ENCODE peak calls at places on chromosomes 11 and 22, in five cellular contexts. One of them, this sample, is unnamed.

GRCh38 chr11:26079966-26080365 is 252.0 kb upstream of the ANO3 start:
- DNase-seq in H1: no peak
- DNase-seq in SK-N-SH: no peak
- DNase-seq in HCT116: no peak
- DNase-seq in K562: no peak
- DNase-seq in this sample: no peak

GRCh38 chr11:126162286-126163030 is 49.0 kb downstream of the RPUSD4 start:
- DNase-seq in SK-N-SH: no peak
- DNase-seq in HCT116: no peak
- DNase-seq in K562: no peak
- DNase-seq in H1: no peak
- DNase-seq in this sample: no peak

GRCh38 chr11:72333657-72334056 is 89.7 kb upstream of the PHOX2A start:
- DNase-seq in HCT116: no peak
- DNase-seq in SK-N-SH: peak; percentile 61
- DNase-seq in K562: peak; percentile 71
- DNase-seq in H1: peak; percentile 66
- DNase-seq in this sample: no peak

GRCh38 chr22:39839917-39840510 is 53.5 kb downstream of the ENTHD1 start:
- DNase-seq in SK-N-SH: no peak
- DNase-seq in H1: no peak
- DNase-seq in HCT116: no peak
- DNase-seq in K562: peak; percentile 83
- DNase-seq in this sample: no peak

GRCh38 chr11:95230054-95231034 is 658 bp downstream of the SESN3 start:
- DNase-seq in H1: peak; percentile 66
- DNase-seq in SK-N-SH: no peak
- DNase-seq in HCT116: no peak
- DNase-seq in K562: no peak
- DNase-seq in this sample: no peak

GRCh38 chr22:50326959-50327710 is at the start of gene DENND6B:
- DNase-seq in H1: peak; percentile 86
- DNase-seq in HCT116: no peak
- DNase-seq in SK-N-SH: peak; percentile 97
- DNase-seq in K562: peak; percentile 82
- DNase-seq in this sample: no peak

GRCh38 chr22:29080061-29080975 is 7.5 kb downstream of the KREMEN1 start:
- DNase-seq in H1: no peak
- DNase-seq in SK-N-SH: peak; percentile 64
- DNase-seq in K562: no peak
- DNase-seq in HCT116: no peak
- DNase-seq in this sample: no peak

GRCh38 chr11:798093-798713 is at the start of gene SLC25A22:
- DNase-seq in H1: peak; percentile 93
- DNase-seq in HCT116: no peak
- DNase-seq in SK-N-SH: peak; percentile 98
- DNase-seq in K562: peak; percentile 89
- DNase-seq in this sample: no peak

GRCh38 chr11:101128571-101129202 is 926 bp downstream of the PGR start:
- DNase-seq in K562: peak; percentile 4
- DNase-seq in SK-N-SH: peak; percentile 13
- DNase-seq in H1: peak; percentile 76
- DNase-seq in HCT116: no peak
- DNase-seq in this sample: no peak

GRCh38 chr11:296206-296975 is 2.9 kb downstream of the IFITM5 start:
- DNase-seq in HCT116: no peak
- DNase-seq in H1: no peak
- DNase-seq in K562: no peak
- DNase-seq in SK-N-SH: no peak
- DNase-seq in this sample: no peak

GRCh38 chr11:41533761-41534160 is 74.3 kb upstream of the LRRC4C start:
- DNase-seq in HCT116: no peak
- DNase-seq in K562: no peak
- DNase-seq in H1: no peak
- DNase-seq in SK-N-SH: no peak
- DNase-seq in this sample: no peak

GRCh38 chr22:32661296-32661695 is 140.2 kb upstream of the TIMP3 start:
- DNase-seq in H1: no peak
- DNase-seq in HCT116: no peak
- DNase-seq in K562: no peak
- DNase-seq in SK-N-SH: no peak
- DNase-seq in this sample: no peak

GRCh38 chr11:28770806-28771205 is 662.6 kb downstream of the METTL15 start:
- DNase-seq in K562: no peak
- DNase-seq in SK-N-SH: no peak
- DNase-seq in HCT116: no peak
- DNase-seq in H1: no peak
- DNase-seq in this sample: no peak

GRCh38 chr11:47056261-47056915 is 119.8 kb downstream of the CSTPP1 start:
- DNase-seq in HCT116: no peak
- DNase-seq in H1: no peak
- DNase-seq in K562: peak; percentile 84
- DNase-seq in SK-N-SH: no peak
- DNase-seq in this sample: no peak

GRCh38 chr11:96086111-96086510 is 162.2 kb upstream of the MTMR2 start:
- DNase-seq in K562: no peak
- DNase-seq in HCT116: no peak
- DNase-seq in H1: no peak
- DNase-seq in SK-N-SH: no peak
- DNase-seq in this sample: no peak

GRCh38 chr11:75815345-75815983 is 454 bp downstream of the UVRAG start:
- DNase-seq in SK-N-SH: no peak
- DNase-seq in K562: peak; percentile 56
- DNase-seq in HCT116: no peak
- DNase-seq in H1: peak; percentile 77
- DNase-seq in this sample: no peak

GRCh38 chr11:133265536-133265935 is 266.8 kb downstream of the OPCML start:
- DNase-seq in H1: no peak
- DNase-seq in HCT116: no peak
- DNase-seq in SK-N-SH: no peak
- DNase-seq in K562: no peak
- DNase-seq in this sample: no peak

GRCh38 chr11:93784935-93785360 is 866 bp downstream of the MED17 start:
- DNase-seq in K562: no peak
- DNase-seq in SK-N-SH: peak; percentile 21
- DNase-seq in H1: no peak
- DNase-seq in HCT116: peak; percentile 2
- DNase-seq in this sample: no peak

GRCh38 chr11:12215192-12215591 is 104.8 kb downstream of the MICAL2 start:
- DNase-seq in H1: no peak
- DNase-seq in HCT116: no peak
- DNase-seq in SK-N-SH: no peak
- DNase-seq in K562: no peak
- DNase-seq in this sample: no peak

GRCh38 chr11:44397586-44398178 is 87.7 kb upstream of the ALX4 start:
- DNase-seq in K562: peak; percentile 23
- DNase-seq in HCT116: no peak
- DNase-seq in H1: no peak
- DNase-seq in SK-N-SH: no peak
- DNase-seq in this sample: no peak

GRCh38 chr11:11975201-11976092 is 33.0 kb downstream of the DKK3 start:
- DNase-seq in SK-N-SH: no peak
- DNase-seq in HCT116: no peak
- DNase-seq in H1: peak; percentile 39
- DNase-seq in K562: no peak
- DNase-seq in this sample: no peak

GRCh38 chr22:33515733-33516297 is 404.5 kb downstream of the LARGE1 start:
- DNase-seq in SK-N-SH: no peak
- DNase-seq in HCT116: no peak
- DNase-seq in H1: no peak
- DNase-seq in K562: no peak
- DNase-seq in this sample: no peak

GRCh38 chr11:130979386-130979972 is 63.2 kb upstream of the SNX19 start:
- DNase-seq in H1: no peak
- DNase-seq in K562: peak; percentile 3
- DNase-seq in HCT116: no peak
- DNase-seq in SK-N-SH: peak; percentile 8
- DNase-seq in this sample: no peak

GRCh38 chr22:28548411-28548810 is 131.2 kb downstream of the TTC28 start:
- DNase-seq in H1: no peak
- DNase-seq in SK-N-SH: no peak
- DNase-seq in HCT116: no peak
- DNase-seq in K562: no peak
- DNase-seq in this sample: no peak

GRCh38 chr22:33329398-33329797 is 271.2 kb upstream of the SYN3 start:
- DNase-seq in H1: no peak
- DNase-seq in HCT116: no peak
- DNase-seq in SK-N-SH: no peak
- DNase-seq in K562: no peak
- DNase-seq in this sample: no peak

GRCh38 chr11:112401036-112401769 is 140.5 kb upstream of the PLET1 start:
- DNase-seq in H1: no peak
- DNase-seq in HCT116: no peak
- DNase-seq in K562: no peak
- DNase-seq in SK-N-SH: no peak
- DNase-seq in this sample: no peak

GRCh38 chr11:33507356-33507755 is 193.3 kb downstream of the C11orf91 start:
- DNase-seq in K562: no peak
- DNase-seq in HCT116: no peak
- DNase-seq in H1: no peak
- DNase-seq in SK-N-SH: no peak
- DNase-seq in this sample: no peak
- TF ChIP-seq SIN3A in K562: no peak
- TF ChIP-seq SIN3A in HCT116: no peak
- TF ChIP-seq SIN3A in H1: no peak
- TF ChIP-seq SIN3A in SK-N-SH: no peak
- TF ChIP-seq SIN3A in this sample: no peak

DNA sequence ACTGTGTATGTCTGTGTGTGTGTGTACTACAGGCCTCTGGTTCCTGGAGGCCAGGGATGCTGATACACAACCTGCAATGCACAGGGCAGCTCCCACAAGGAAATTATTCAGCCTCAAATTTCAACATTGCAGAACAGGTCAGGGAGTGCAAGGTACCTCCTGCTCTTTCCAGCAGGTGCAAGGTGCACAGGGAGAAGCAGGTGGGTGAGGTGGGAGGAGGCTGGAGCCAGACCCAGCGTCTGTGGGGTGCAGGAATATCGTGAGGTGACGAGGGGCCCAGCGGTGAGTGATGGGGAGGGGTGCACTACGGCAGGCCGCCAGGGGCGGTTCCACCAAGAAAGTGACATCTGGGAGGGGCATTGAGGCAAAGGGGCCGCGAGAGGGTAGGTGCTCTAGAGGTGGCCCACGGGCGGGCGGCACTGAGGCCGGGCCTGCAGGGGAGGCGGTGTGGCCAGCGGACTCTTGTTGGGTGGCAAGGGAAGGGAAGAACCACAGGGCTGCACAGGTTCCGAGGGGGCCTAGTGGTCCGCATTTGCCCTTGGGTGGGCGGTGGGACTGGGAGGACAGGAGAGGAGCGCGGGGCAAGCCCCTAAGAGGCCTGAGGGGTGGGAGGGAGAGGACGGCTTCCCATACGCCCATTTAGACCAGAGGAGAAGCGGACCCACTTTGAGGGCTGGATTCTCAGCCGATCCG is 21.6 kb downstream of the DGCR6L start:
- DNase-seq in H1: no peak
- DNase-seq in SK-N-SH: no peak
- DNase-seq in K562: no peak
- DNase-seq in HCT116: no peak
- DNase-seq in this sample: no peak
- H3K4me3 ChIP-seq in H1: peak overlapping the region; percentile 66
- H3K4me3 ChIP-seq in SK-N-SH: no peak overlapping the region
- H3K4me3 ChIP-seq in K562: peak overlapping the region; percentile 55
- H3K4me3 ChIP-seq in HCT116: no peak overlapping the region
- H3K4me3 ChIP-seq in this sample: peak overlapping the region; percentile 47

GRCh38 chr22:36323182-36323854 is 64.4 kb downstream of the MYH9 start:
- DNase-seq in K562: no peak
- DNase-seq in SK-N-SH: no peak
- DNase-seq in HCT116: no peak
- DNase-seq in H1: no peak
- DNase-seq in this sample: no peak
- TF ChIP-seq POLR2AphosphoS5 in K562: no peak
- TF ChIP-seq POLR2AphosphoS5 in SK-N-SH: no peak
- TF ChIP-seq POLR2AphosphoS5 in HCT116: no peak
- TF ChIP-seq POLR2AphosphoS5 in H1: peak; percentile 9
- TF ChIP-seq POLR2AphosphoS5 in this sample: peak; percentile 8

GRCh38 chr22:24001314-24001713 is 3.9 kb downstream of the GSTT4 start:
- DNase-seq in SK-N-SH: peak; percentile 20
- DNase-seq in H1: peak; percentile 72
- DNase-seq in K562: no peak
- DNase-seq in HCT116: no peak
- DNase-seq in this sample: no peak
- TF ChIP-seq SIN3A in SK-N-SH: no peak
- TF ChIP-seq SIN3A in H1: no peak
- TF ChIP-seq SIN3A in K562: no peak
- TF ChIP-seq SIN3A in HCT116: no peak
- TF ChIP-seq SIN3A in this sample: no peak

GRCh38 chr22:43240614-43241013 is 53.7 kb upstream of the TTLL12 start:
- DNase-seq in K562: no peak
- DNase-seq in HCT116: no peak
- DNase-seq in SK-N-SH: no peak
- DNase-seq in H1: no peak
- DNase-seq in this sample: no peak

GRCh38 chr22:43241138-43241597 is 54.2 kb upstream of the TTLL12 start:
- DNase-seq in K562: peak; percentile 31
- DNase-seq in SK-N-SH: no peak
- DNase-seq in HCT116: no peak
- DNase-seq in H1: no peak
- DNase-seq in this sample: no peak

GRCh38 chr22:43238526-43239006 is 51.6 kb upstream of the TTLL12 start:
- DNase-seq in K562: no peak
- DNase-seq in H1: no peak
- DNase-seq in SK-N-SH: no peak
- DNase-seq in HCT116: no peak
- DNase-seq in this sample: no peak

GRCh38 chr22:43239956-43240355 is 53.0 kb upstream of the TTLL12 start:
- DNase-seq in K562: no peak
- DNase-seq in H1: no peak
- DNase-seq in HCT116: no peak
- DNase-seq in SK-N-SH: no peak
- DNase-seq in this sample: no peak

DNA sequence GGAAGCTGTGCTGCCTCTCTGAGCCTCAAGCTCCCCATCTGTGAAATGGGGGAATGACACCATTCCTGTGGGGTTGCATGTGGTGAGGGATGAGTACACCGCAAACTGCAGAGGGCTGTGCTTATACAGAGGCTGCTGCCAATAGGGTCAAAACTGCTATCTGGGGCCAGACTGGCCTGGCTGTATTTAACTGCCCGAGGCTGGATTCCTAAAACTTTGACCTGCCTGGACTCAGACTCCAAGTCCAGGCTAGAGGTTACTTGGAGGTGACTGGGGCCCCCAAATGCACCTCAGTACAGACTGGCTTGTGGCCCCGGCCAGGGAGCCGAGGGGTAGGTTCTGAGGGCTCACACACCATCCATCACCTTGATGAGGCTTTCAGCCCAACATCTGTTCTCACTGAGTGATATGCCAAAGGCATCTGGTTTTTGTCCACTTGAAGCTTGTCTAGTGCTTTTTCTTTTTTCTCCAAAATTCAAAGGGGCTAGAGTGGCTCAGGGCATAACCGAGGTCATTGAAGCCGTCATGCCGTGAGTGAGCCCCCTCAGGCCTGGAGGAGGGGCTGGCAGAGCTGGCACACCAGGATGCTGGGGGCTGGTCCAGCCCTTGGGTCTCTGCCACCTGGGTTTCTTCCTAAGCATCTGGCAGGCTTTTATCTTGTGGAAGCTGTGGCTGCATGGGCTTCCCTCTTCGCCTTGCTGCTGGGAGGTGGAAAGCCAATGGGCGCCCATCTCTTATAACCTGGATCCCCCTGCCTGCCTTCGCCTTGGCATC is 52.4 kb upstream of the TTLL12 start:
- DNase-seq in H1: no peak
- DNase-seq in HCT116: no peak
- DNase-seq in SK-N-SH: peak; percentile 84
- DNase-seq in K562: no peak
- DNase-seq in this sample: no peak
- H3K4me3 ChIP-seq in H1: no peak overlapping the region
- H3K4me3 ChIP-seq in HCT116: no peak overlapping the region
- H3K4me3 ChIP-seq in SK-N-SH: no peak overlapping the region
- H3K4me3 ChIP-seq in K562: no peak overlapping the region
- H3K4me3 ChIP-seq in this sample: no peak overlapping the region